ENCODE peak calls at places on chromosomes 7 and 10, in five cellular contexts. M is sciatic nerve; B is activated CD4-positive, alpha-beta T cell treated with anti-CD3 and anti-CD28 coated beads, Interleukin-2, amount 50 U/mL, for 1 hour; Z is endothelial cell of umbilical vein; Y is HuH-7.5. O is an unnamed sample.

GRCh38 chr10:95872158-95872711 is 35.5 kb upstream of the CC2D2B start:
- DNase-seq in M (no peak), B (no peak), Z (no peak), Y (no peak), O (no peak)

GRCh38 chr10:97673736-97674525 is 13.1 kb downstream of the AVPI1 start:
- DNase-seq in M (no peak), B (no peak), Z (no peak), Y (no peak), O (peak; percentile 34)

GRCh38 chr7:129368389-129368986 is 65.7 kb upstream of the STRIP2 start:
- DNase-seq in M (no peak), B (no peak), Z (peak; percentile 49), Y (no peak), O (no peak)

GRCh38 chr10:85124592-85124991 is 796.2 kb downstream of the CCSER2 start:
- DNase-seq in M (no peak), B (no peak), Z (no peak), Y (no peak), O (no peak)

GRCh38 chr7:92699560-92699959 is 109.4 kb upstream of the FAM133B start:
- DNase-seq in M (no peak), B (no peak), Z (no peak), Y (no peak), O (no peak)

GRCh38 chr7:2779086-2779485 is 65.0 kb downstream of the GNA12 start:
- DNase-seq in M (no peak), B (no peak), Z (no peak), Y (no peak), O (no peak)

GRCh38 chr7:110650313-110650712 is 440.6 kb upstream of the LRRN3 start:
- DNase-seq in M (no peak), B (no peak), Z (no peak), Y (no peak), O (no peak)

GRCh38 chr7:30549933-30550493 is 44.7 kb upstream of the GARS1 start:
- DNase-seq in M (no peak), B (no peak), Z (peak; percentile 55), Y (no peak), O (no peak)

GRCh38 chr10:18097524-18097923 is 42.7 kb upstream of the CACNB2 start:
- DNase-seq in M (no peak), B (no peak), Z (no peak), Y (no peak), O (no peak)

GRCh38 chr10:61682323-61682722 is 19.6 kb downstream of the CABCOCO1 start:
- DNase-seq in M (no peak), B (no peak), Z (no peak), Y (no peak), O (no peak)

GRCh38 chr7:3065724-3066143 is 22.1 kb upstream of the CARD11 start:
- DNase-seq in M (no peak), B (peak; percentile 60), Z (no peak), Y (no peak), O (peak; percentile 39)

GRCh38 chr10:34102917-34103506 is 712.1 kb downstream of the PARD3 start:
- DNase-seq in M (no peak), B (no peak), Z (no peak), Y (no peak), O (no peak)

GRCh38 chr7:78037603-78038002 is 239.0 kb downstream of the PHTF2 start:
- DNase-seq in M (no peak), B (no peak), Z (no peak), Y (no peak), O (no peak)

GRCh38 chr7:101754432-101755159 is 62.8 kb upstream of the CUX1 start:
- DNase-seq in M (no peak), B (no peak), Z (peak; percentile 79), Y (no peak), O (peak; percentile 58)

GRCh38 chr7:16465469-16466086 is at the start of gene SOSTDC1:
- DNase-seq in M (no peak), B (no peak), Z (peak; percentile 37), Y (no peak), O (no peak)